ENCODE peak calls at places on chromosomes 5 and 9, in nine cellular contexts. One of them, this sample, is unnamed.

GRCh38 chr5:107607656-107608368 is 62.9 kb downstream of the EFNA5 start:
- DNase-seq in brain microvascular endothelial cell: no peak
- DNase-seq in spleen: no peak
- DNase-seq in cardiac muscle cell: no peak
- DNase-seq in activated CD8-positive, alpha-beta T cell treated with anti-CD3 and anti-CD28 coated beads for 36 hours: no peak
- DNase-seq in fibroblast of lung: no peak
- DNase-seq in fibroblast of mammary gland: no peak
- DNase-seq in astrocyte of the cerebellum: no peak
- DNase-seq in colonic mucosa: no peak
- DNase-seq in this sample: no peak

GRCh38 chr9:114424126-114424525 is 36.3 kb upstream of the AKNA start:
- DNase-seq in brain microvascular endothelial cell: no peak
- DNase-seq in colonic mucosa: no peak
- DNase-seq in cardiac muscle cell: no peak
- DNase-seq in astrocyte of the cerebellum: no peak
- DNase-seq in spleen: peak; percentile 45
- DNase-seq in fibroblast of mammary gland: no peak
- DNase-seq in fibroblast of lung: no peak
- DNase-seq in activated CD8-positive, alpha-beta T cell treated with anti-CD3 and anti-CD28 coated beads for 36 hours: no peak
- DNase-seq in this sample: no peak

GRCh38 chr5:128446-128845 is 36.5 kb downstream of the PLEKHG4B start:
- DNase-seq in fibroblast of mammary gland: no peak
- DNase-seq in activated CD8-positive, alpha-beta T cell treated with anti-CD3 and anti-CD28 coated beads for 36 hours: no peak
- DNase-seq in astrocyte of the cerebellum: no peak
- DNase-seq in spleen: no peak
- DNase-seq in brain microvascular endothelial cell: no peak
- DNase-seq in fibroblast of lung: peak; percentile 33
- DNase-seq in cardiac muscle cell: no peak
- DNase-seq in colonic mucosa: no peak
- DNase-seq in this sample: no peak

GRCh38 chr5:137491121-137491520 is 8.0 kb downstream of the SPOCK1 start:
- DNase-seq in brain microvascular endothelial cell: no peak
- DNase-seq in fibroblast of lung: peak; percentile 88
- DNase-seq in colonic mucosa: no peak
- DNase-seq in spleen: no peak
- DNase-seq in cardiac muscle cell: no peak
- DNase-seq in astrocyte of the cerebellum: no peak
- DNase-seq in fibroblast of mammary gland: peak; percentile 50
- DNase-seq in activated CD8-positive, alpha-beta T cell treated with anti-CD3 and anti-CD28 coated beads for 36 hours: no peak
- DNase-seq in this sample: no peak

GRCh38 chr5:148384389-148384756 is 615 bp downstream of the FBXO38 start:
- DNase-seq in spleen: no peak
- DNase-seq in fibroblast of mammary gland: no peak
- DNase-seq in cardiac muscle cell: no peak
- DNase-seq in colonic mucosa: no peak
- DNase-seq in fibroblast of lung: peak; percentile 12
- DNase-seq in brain microvascular endothelial cell: no peak
- DNase-seq in astrocyte of the cerebellum: no peak
- DNase-seq in activated CD8-positive, alpha-beta T cell treated with anti-CD3 and anti-CD28 coated beads for 36 hours: peak; percentile 50
- DNase-seq in this sample: no peak

GRCh38 chr9:113785334-113785733 is 90.8 kb upstream of the ZNF618 start:
- DNase-seq in fibroblast of mammary gland: no peak
- DNase-seq in astrocyte of the cerebellum: no peak
- DNase-seq in brain microvascular endothelial cell: no peak
- DNase-seq in cardiac muscle cell: no peak
- DNase-seq in spleen: no peak
- DNase-seq in fibroblast of lung: no peak
- DNase-seq in activated CD8-positive, alpha-beta T cell treated with anti-CD3 and anti-CD28 coated beads for 36 hours: no peak
- DNase-seq in colonic mucosa: no peak
- DNase-seq in this sample: no peak

GRCh38 chr9:6978591-6978990 is 220.8 kb downstream of the KDM4C start:
- DNase-seq in astrocyte of the cerebellum: no peak
- DNase-seq in spleen: no peak
- DNase-seq in fibroblast of lung: no peak
- DNase-seq in cardiac muscle cell: no peak
- DNase-seq in fibroblast of mammary gland: no peak
- DNase-seq in activated CD8-positive, alpha-beta T cell treated with anti-CD3 and anti-CD28 coated beads for 36 hours: no peak
- DNase-seq in colonic mucosa: no peak
- DNase-seq in brain microvascular endothelial cell: no peak
- DNase-seq in this sample: no peak

GRCh38 chr5:171312129-171312819 is 3.2 kb downstream of the TLX3 start:
- DNase-seq in fibroblast of lung: no peak
- DNase-seq in cardiac muscle cell: no peak
- DNase-seq in astrocyte of the cerebellum: no peak
- DNase-seq in colonic mucosa: no peak
- DNase-seq in activated CD8-positive, alpha-beta T cell treated with anti-CD3 and anti-CD28 coated beads for 36 hours: no peak
- DNase-seq in fibroblast of mammary gland: no peak
- DNase-seq in spleen: no peak
- DNase-seq in brain microvascular endothelial cell: no peak
- DNase-seq in this sample: no peak

GRCh38 chr5:174552428-174552827 is 172.0 kb upstream of the MSX2 start:
- DNase-seq in astrocyte of the cerebellum: no peak
- DNase-seq in spleen: no peak
- DNase-seq in fibroblast of lung: no peak
- DNase-seq in colonic mucosa: no peak
- DNase-seq in fibroblast of mammary gland: no peak
- DNase-seq in brain microvascular endothelial cell: no peak
- DNase-seq in activated CD8-positive, alpha-beta T cell treated with anti-CD3 and anti-CD28 coated beads for 36 hours: no peak
- DNase-seq in cardiac muscle cell: no peak
- DNase-seq in this sample: no peak

GRCh38 chr9:70484232-70485130 is 70.0 kb upstream of the KLF9 start:
- DNase-seq in spleen: no peak
- DNase-seq in brain microvascular endothelial cell: peak; percentile 78
- DNase-seq in cardiac muscle cell: peak; percentile 64
- DNase-seq in astrocyte of the cerebellum: peak; percentile 64
- DNase-seq in fibroblast of mammary gland: peak; percentile 93
- DNase-seq in fibroblast of lung: peak; percentile 67
- DNase-seq in colonic mucosa: peak; percentile 57
- DNase-seq in activated CD8-positive, alpha-beta T cell treated with anti-CD3 and anti-CD28 coated beads for 36 hours: no peak
- DNase-seq in this sample: no peak

GRCh38 chr9:137233143-137233980 is 2.7 kb downstream of the SLC34A3 start:
- DNase-seq in astrocyte of the cerebellum: no peak
- DNase-seq in cardiac muscle cell: no peak
- DNase-seq in brain microvascular endothelial cell: no peak
- DNase-seq in fibroblast of lung: no peak
- DNase-seq in colonic mucosa: no peak
- DNase-seq in activated CD8-positive, alpha-beta T cell treated with anti-CD3 and anti-CD28 coated beads for 36 hours: no peak
- DNase-seq in fibroblast of mammary gland: no peak
- DNase-seq in spleen: no peak
- DNase-seq in this sample: no peak

GRCh38 chr5:1466631-1467265 is 21.5 kb upstream of the SLC6A3 start:
- DNase-seq in spleen: peak; percentile 78
- DNase-seq in fibroblast of lung: no peak
- DNase-seq in fibroblast of mammary gland: no peak
- DNase-seq in cardiac muscle cell: no peak
- DNase-seq in activated CD8-positive, alpha-beta T cell treated with anti-CD3 and anti-CD28 coated beads for 36 hours: no peak
- DNase-seq in astrocyte of the cerebellum: no peak
- DNase-seq in colonic mucosa: no peak
- DNase-seq in brain microvascular endothelial cell: no peak
- DNase-seq in this sample: no peak

GRCh38 chr5:168529361-168530234 is 493 bp downstream of the FBLL1 start:
- DNase-seq in spleen: no peak
- DNase-seq in cardiac muscle cell: peak; percentile 41
- DNase-seq in astrocyte of the cerebellum: no peak
- DNase-seq in fibroblast of mammary gland: no peak
- DNase-seq in brain microvascular endothelial cell: no peak
- DNase-seq in activated CD8-positive, alpha-beta T cell treated with anti-CD3 and anti-CD28 coated beads for 36 hours: peak; percentile 7
- DNase-seq in fibroblast of lung: peak; percentile 25
- DNase-seq in colonic mucosa: no peak
- DNase-seq in this sample: no peak

GRCh38 chr9:96086936-96087582 is 211.6 kb downstream of the ERCC6L2 start:
- DNase-seq in spleen: no peak
- DNase-seq in fibroblast of mammary gland: no peak
- DNase-seq in cardiac muscle cell: no peak
- DNase-seq in fibroblast of lung: no peak
- DNase-seq in brain microvascular endothelial cell: no peak
- DNase-seq in colonic mucosa: no peak
- DNase-seq in activated CD8-positive, alpha-beta T cell treated with anti-CD3 and anti-CD28 coated beads for 36 hours: no peak
- DNase-seq in astrocyte of the cerebellum: no peak
- DNase-seq in this sample: no peak

GRCh38 chr5:158326241-158326640 is 467.3 kb upstream of the CLINT1 start:
- DNase-seq in fibroblast of mammary gland: no peak
- DNase-seq in cardiac muscle cell: peak; percentile 4
- DNase-seq in colonic mucosa: no peak
- DNase-seq in spleen: no peak
- DNase-seq in fibroblast of lung: no peak
- DNase-seq in activated CD8-positive, alpha-beta T cell treated with anti-CD3 and anti-CD28 coated beads for 36 hours: no peak
- DNase-seq in astrocyte of the cerebellum: no peak
- DNase-seq in brain microvascular endothelial cell: no peak
- DNase-seq in this sample: no peak

GRCh38 chr9:17148324-17148723 is 13.5 kb downstream of the CNTLN start:
- DNase-seq in colonic mucosa: no peak
- DNase-seq in activated CD8-positive, alpha-beta T cell treated with anti-CD3 and anti-CD28 coated beads for 36 hours: no peak
- DNase-seq in brain microvascular endothelial cell: no peak
- DNase-seq in astrocyte of the cerebellum: no peak
- DNase-seq in spleen: no peak
- DNase-seq in fibroblast of mammary gland: no peak
- DNase-seq in cardiac muscle cell: no peak
- DNase-seq in fibroblast of lung: no peak
- DNase-seq in this sample: no peak

GRCh38 chr9:91503650-91504007 is 80.0 kb upstream of the NFIL3 start:
- DNase-seq in astrocyte of the cerebellum: no peak
- DNase-seq in colonic mucosa: no peak
- DNase-seq in spleen: no peak
- DNase-seq in brain microvascular endothelial cell: no peak
- DNase-seq in activated CD8-positive, alpha-beta T cell treated with anti-CD3 and anti-CD28 coated beads for 36 hours: no peak
- DNase-seq in fibroblast of mammary gland: peak; percentile 35
- DNase-seq in cardiac muscle cell: no peak
- DNase-seq in fibroblast of lung: peak; percentile 34
- DNase-seq in this sample: no peak

GRCh38 chr5:171777420-171777759 is 8.2 kb upstream of the SMIM23 start:
- DNase-seq in colonic mucosa: no peak
- DNase-seq in astrocyte of the cerebellum: no peak
- DNase-seq in spleen: no peak
- DNase-seq in fibroblast of lung: no peak
- DNase-seq in fibroblast of mammary gland: no peak
- DNase-seq in cardiac muscle cell: no peak
- DNase-seq in brain microvascular endothelial cell: no peak
- DNase-seq in activated CD8-positive, alpha-beta T cell treated with anti-CD3 and anti-CD28 coated beads for 36 hours: no peak
- DNase-seq in this sample: no peak

DNA sequence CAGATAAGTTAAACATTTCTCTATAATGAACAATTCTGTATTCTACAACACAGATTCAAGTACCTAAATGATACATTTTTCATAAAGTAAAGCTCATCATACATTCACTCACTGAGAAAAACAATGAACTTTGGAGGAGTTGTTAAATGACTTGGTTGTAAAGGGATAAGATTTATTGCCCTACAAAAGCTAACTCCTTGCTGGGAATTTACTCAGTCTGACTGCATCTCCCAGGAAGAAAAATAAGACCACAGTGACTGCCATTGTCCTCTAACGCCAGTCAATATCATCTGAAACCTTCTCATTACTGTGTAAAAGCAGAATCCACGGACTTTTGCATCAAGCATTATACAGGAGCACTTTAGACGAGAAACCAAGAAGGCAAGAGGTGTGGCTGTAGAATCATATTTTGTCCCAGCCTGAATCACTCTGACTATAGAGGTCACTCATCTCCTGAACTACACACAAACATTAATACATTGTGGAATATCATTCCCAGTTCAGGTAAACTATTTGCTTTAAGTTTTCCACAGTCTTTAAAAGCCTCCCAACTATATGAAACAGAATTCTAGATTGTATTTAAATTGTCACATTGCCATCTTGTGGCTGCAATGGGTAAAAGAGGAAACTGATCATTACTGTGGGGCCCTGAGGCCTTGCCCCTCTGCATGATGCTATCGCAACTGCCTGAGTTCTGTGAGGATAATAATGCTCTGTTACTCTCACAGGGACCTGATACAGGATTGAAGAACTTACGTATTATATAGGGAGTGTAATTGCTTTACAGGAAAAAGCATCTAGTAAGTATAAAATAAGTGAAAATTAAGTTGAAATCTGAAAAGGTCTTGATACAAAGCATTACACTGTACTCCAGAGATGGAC is 142.9 kb downstream of the SLCO4C1 start:
- DNase-seq in fibroblast of lung: no peak
- DNase-seq in activated CD8-positive, alpha-beta T cell treated with anti-CD3 and anti-CD28 coated beads for 36 hours: peak; percentile 17
- DNase-seq in fibroblast of mammary gland: peak; percentile 4
- DNase-seq in cardiac muscle cell: peak; percentile 38
- DNase-seq in brain microvascular endothelial cell: peak; percentile 1
- DNase-seq in spleen: no peak
- DNase-seq in colonic mucosa: peak; percentile 24
- DNase-seq in astrocyte of the cerebellum: peak; percentile 0
- DNase-seq in this sample: no peak
- TF ChIP-seq CTCF in fibroblast of lung: no peak
- TF ChIP-seq CTCF in activated CD8-positive, alpha-beta T cell treated with anti-CD3 and anti-CD28 coated beads for 36 hours: peak; percentile 58
- TF ChIP-seq CTCF in fibroblast of mammary gland: peak; percentile 5
- TF ChIP-seq CTCF in cardiac muscle cell: no peak
- TF ChIP-seq CTCF in brain microvascular endothelial cell: peak; percentile 39
- TF ChIP-seq CTCF in spleen: peak; percentile 2
- TF ChIP-seq CTCF in colonic mucosa: peak; percentile 35
- TF ChIP-seq CTCF in astrocyte of the cerebellum: peak; percentile 46
- TF ChIP-seq CTCF in this sample: peak; percentile 51

DNA sequence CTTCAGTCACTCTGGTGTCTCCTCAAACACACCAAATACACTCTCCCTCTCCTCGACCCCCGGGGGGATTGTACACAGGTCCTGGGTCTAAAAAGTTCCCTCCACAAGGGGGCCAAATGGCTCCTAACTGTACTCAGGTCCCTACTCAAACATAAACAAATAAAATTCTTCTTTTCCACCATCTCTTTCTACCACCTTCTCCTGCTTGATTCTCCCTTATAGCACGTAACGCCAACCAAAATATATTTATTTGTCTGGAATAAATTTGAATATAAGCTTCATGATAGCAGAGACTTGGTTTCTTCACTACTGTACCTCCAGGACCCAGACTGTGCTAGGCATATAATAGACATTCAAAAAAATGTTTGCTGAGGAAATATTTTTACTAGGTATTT is 21.4 kb downstream of the ZNF608 start:
- DNase-seq in activated CD8-positive, alpha-beta T cell treated with anti-CD3 and anti-CD28 coated beads for 36 hours: no peak
- DNase-seq in cardiac muscle cell: no peak
- DNase-seq in fibroblast of lung: no peak
- DNase-seq in astrocyte of the cerebellum: no peak
- DNase-seq in fibroblast of mammary gland: no peak
- DNase-seq in colonic mucosa: no peak
- DNase-seq in brain microvascular endothelial cell: no peak
- DNase-seq in spleen: no peak
- DNase-seq in this sample: no peak
- TF ChIP-seq CTCF in activated CD8-positive, alpha-beta T cell treated with anti-CD3 and anti-CD28 coated beads for 36 hours: no peak
- TF ChIP-seq CTCF in cardiac muscle cell: no peak
- TF ChIP-seq CTCF in fibroblast of lung: no peak
- TF ChIP-seq CTCF in astrocyte of the cerebellum: peak; percentile 6
- TF ChIP-seq CTCF in fibroblast of mammary gland: no peak
- TF ChIP-seq CTCF in colonic mucosa: no peak
- TF ChIP-seq CTCF in brain microvascular endothelial cell: peak; percentile 16
- TF ChIP-seq CTCF in spleen: no peak
- TF ChIP-seq CTCF in this sample: no peak

GRCh38 chr5:161614342-161614741 is 67.8 kb upstream of the GABRB2 start:
- DNase-seq in fibroblast of mammary gland: no peak
- DNase-seq in activated CD8-positive, alpha-beta T cell treated with anti-CD3 and anti-CD28 coated beads for 36 hours: no peak
- DNase-seq in astrocyte of the cerebellum: no peak
- DNase-seq in cardiac muscle cell: no peak
- DNase-seq in spleen: no peak
- DNase-seq in colonic mucosa: no peak
- DNase-seq in fibroblast of lung: no peak
- DNase-seq in brain microvascular endothelial cell: no peak
- DNase-seq in this sample: no peak
- TF ChIP-seq CTCF in fibroblast of mammary gland: no peak
- TF ChIP-seq CTCF in activated CD8-positive, alpha-beta T cell treated with anti-CD3 and anti-CD28 coated beads for 36 hours: no peak
- TF ChIP-seq CTCF in astrocyte of the cerebellum: no peak
- TF ChIP-seq CTCF in cardiac muscle cell: no peak
- TF ChIP-seq CTCF in spleen: no peak
- TF ChIP-seq CTCF in colonic mucosa: no peak
- TF ChIP-seq CTCF in fibroblast of lung: no peak
- TF ChIP-seq CTCF in brain microvascular endothelial cell: no peak
- TF ChIP-seq CTCF in this sample: no peak

GRCh38 chr5:117318528-117318927 is 743.9 kb upstream of the SEMA6A start:
- DNase-seq in fibroblast of lung: no peak
- DNase-seq in astrocyte of the cerebellum: no peak
- DNase-seq in colonic mucosa: no peak
- DNase-seq in brain microvascular endothelial cell: no peak
- DNase-seq in cardiac muscle cell: no peak
- DNase-seq in spleen: peak; percentile 9
- DNase-seq in fibroblast of mammary gland: no peak
- DNase-seq in activated CD8-positive, alpha-beta T cell treated with anti-CD3 and anti-CD28 coated beads for 36 hours: no peak
- DNase-seq in this sample: no peak
- TF ChIP-seq CTCF in fibroblast of lung: no peak
- TF ChIP-seq CTCF in astrocyte of the cerebellum: no peak
- TF ChIP-seq CTCF in colonic mucosa: no peak
- TF ChIP-seq CTCF in brain microvascular endothelial cell: peak; percentile 18
- TF ChIP-seq CTCF in cardiac muscle cell: no peak
- TF ChIP-seq CTCF in spleen: no peak
- TF ChIP-seq CTCF in fibroblast of mammary gland: no peak
- TF ChIP-seq CTCF in activated CD8-positive, alpha-beta T cell treated with anti-CD3 and anti-CD28 coated beads for 36 hours: no peak
- TF ChIP-seq CTCF in this sample: no peak

This sample was measured in natural killer cell.